ENCODE peak calls at places on chromosomes 5 and 9, in four cellular contexts. B is psoas muscle, E is left lung, O is mammary epithelial cell. C is an unnamed sample. For H3K9me3, the result is how much of the 10 kb centered on the place peaks cover.

GRCh38 chr5:93586948-93587918 is 4.2 kb downstream of the NR2F1 start:
- DNase-seq in B (peak), O (no peak), E (no peak), C (no peak)

GRCh38 chr5:139458580-139459407 is 3.7 kb downstream of the ECSCR start:
- DNase-seq in E (peak), O (peak), B (no peak), C (no peak)

GRCh38 chr5:110441035-110441434 is 285.4 kb downstream of the TMEM232 start:
- DNase-seq in O (peak), B (no peak), E (no peak), C (no peak)

GRCh38 chr9:135130266-135130976 is 43.0 kb downstream of the OLFM1 start:
- DNase-seq in O (peak), E (no peak), B (no peak), C (no peak)

GRCh38 chr5:72156921-72157320 is 49.6 kb downstream of the MAP1B start:
- DNase-seq in B (no peak), O (peak), E (no peak), C (no peak)

GRCh38 chr5:95283761-95284511 is 958 bp downstream of the MCTP1 start:
- DNase-seq in B (no peak), E (peak), O (peak), C (no peak)

GRCh38 chr5:18281947-18282557 is 647.8 kb downstream of the TAF11L14 start:
- DNase-seq in E (no peak), B (no peak), O (peak), C (no peak)

GRCh38 chr9:22045423-22045822 is 36.3 kb upstream of the CDKN2B start:
- DNase-seq in E (no peak), B (no peak), O (no peak), C (no peak)

GRCh38 chr9:135512241-135512603 is 9.0 kb upstream of the LCN1 start:
- DNase-seq in O (no peak), B (no peak), E (no peak), C (no peak)

GRCh38 chr9:110081395-110081794 is 126.6 kb downstream of the C9orf152 start:
- DNase-seq in B (no peak), E (no peak), O (no peak), C (no peak)

GRCh38 chr9:133514475-133515239 is 10.1 kb downstream of the MYMK start:
- DNase-seq in E (no peak), B (peak), O (no peak), C (peak)

GRCh38 chr9:111287127-111287526 is 42.9 kb downstream of the OR2K2 start:
- DNase-seq in O (peak), E (no peak), B (no peak), C (no peak)

GRCh38 chr5:74442466-74442865 is 198.1 kb downstream of the ENC1 start:
- DNase-seq in E (no peak), B (no peak), O (no peak), C (no peak)

GRCh38 chr5:32071351-32071944 is 102.7 kb downstream of the GOLPH3 start:
- DNase-seq in B (no peak), E (no peak), O (peak), C (no peak)

GRCh38 chr5:122130152-122130551 is 806 bp downstream of the ZNF474 start:
- DNase-seq in B (no peak), E (no peak), O (no peak), C (no peak)

GRCh38 chr5:84597904-84598303 is 213.2 kb upstream of the EDIL3 start:
- DNase-seq in E (no peak), B (no peak), O (no peak), C (no peak)

GRCh38 chr5:65822696-65823095 is 100.7 kb downstream of the NLN start:
- DNase-seq in E (no peak), O (no peak), B (no peak), C (no peak)

GRCh38 chr5:151081426-151082273 is 816 bp upstream of the TNIP1 start:
- DNase-seq in B (no peak), E (no peak), O (no peak), C (no peak)

GRCh38 chr9:32596096-32596865 is 23.3 kb upstream of the NDUFB6 start:
- DNase-seq in B (no peak), O (no peak), E (no peak), C (no peak)

GRCh38 chr9:32587901-32588300 is 14.9 kb upstream of the NDUFB6 start:
- DNase-seq in O (peak), E (no peak), B (no peak), C (no peak)

GRCh38 chr9:32590476-32590875 is 17.5 kb upstream of the NDUFB6 start:
- DNase-seq in B (no peak), E (no peak), O (no peak), C (no peak)

GRCh38 chr9:32589083-32589713 is 16.2 kb upstream of the NDUFB6 start:
- DNase-seq in O (peak), E (no peak), B (no peak), C (no peak)

DNA sequence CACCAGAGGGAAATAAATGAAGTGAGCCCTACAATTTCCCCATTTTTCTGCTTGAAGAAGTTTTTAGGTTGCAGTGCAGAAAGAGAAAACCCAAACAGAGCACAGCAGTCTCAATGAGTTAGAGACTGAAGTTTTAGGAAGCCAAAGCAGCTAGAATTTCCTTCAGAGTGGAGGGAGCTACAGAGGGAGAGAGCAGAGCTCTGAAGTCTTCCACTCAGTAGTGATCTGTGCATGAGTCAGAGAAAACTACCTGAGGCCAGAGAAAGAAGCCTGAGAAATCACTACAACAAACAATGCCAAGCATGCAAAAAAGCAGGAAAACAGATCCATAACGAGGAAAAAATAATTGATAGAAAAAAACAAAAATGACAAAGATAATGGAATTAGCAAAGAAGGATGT is 17.9 kb upstream of the NDUFB6 start:
- DNase-seq in O (peak), B (no peak), E (no peak), C (no peak)
- H3K27ac ChIP-seq in O (no peak), B (no peak), E (no peak), C (no peak)

DNA sequence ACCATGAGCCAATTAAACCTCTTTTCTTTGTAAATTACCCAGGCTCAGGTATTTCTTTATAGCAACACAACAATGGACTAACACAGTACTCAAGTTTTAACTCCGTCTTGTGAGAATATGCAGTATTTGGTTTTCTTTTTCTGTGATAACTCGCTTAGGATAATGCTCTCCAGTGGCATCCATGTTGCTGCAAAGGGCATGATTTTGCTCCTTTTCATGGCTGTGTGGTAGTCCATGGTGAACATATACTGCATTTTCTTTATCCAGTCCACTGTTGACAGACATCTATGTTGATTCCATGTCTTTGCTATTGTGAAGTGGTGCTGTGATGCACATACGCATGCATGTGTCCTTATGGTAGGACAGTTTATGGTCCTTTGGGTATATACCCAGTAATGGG is 10.9 kb downstream of the VPS13A start:
- DNase-seq in E (no peak), O (no peak), B (no peak), C (no peak)
- H3K9me3 ChIP-seq in E (under half), O (under half), B (under half), C (under half)

GRCh38 chr9:35905912-35906679 is at the start of gene HRCT1:
- DNase-seq in E (peak), O (peak), B (peak), C (peak)

GRCh38 chr9:35906923-35907699 is 1.1 kb downstream of the HRCT1 start:
- DNase-seq in E (peak), B (peak), O (peak), C (peak)

GRCh38 chr9:35903049-35903448 is 3.0 kb upstream of the HRCT1 start:
- DNase-seq in B (no peak), O (peak), E (no peak), C (peak)

GRCh38 chr9:35904966-35905781 is 828 bp upstream of the HRCT1 start:
- DNase-seq in B (no peak), O (peak), E (no peak), C (no peak)

GRCh38 chr9:35904338-35904737 is 1.7 kb upstream of the HRCT1 start:
- DNase-seq in E (no peak), O (no peak), B (no peak), C (no peak)
- H3K27ac ChIP-seq in E (no peak), O (no peak), B (peak), C (peak)

GRCh38 chr9:96741771-96742170 is 36.1 kb downstream of the ZNF510 start:
- DNase-seq in E (no peak), B (no peak), O (no peak), C (no peak)
- H3K9me3 ChIP-seq in E (half or more), B (half or more), O (under half), C (half or more)

GRCh38 chr5:143238620-143239019 is 164.9 kb downstream of the NR3C1 start:
- DNase-seq in B (no peak), O (no peak), E (no peak), C (no peak)
- H3K27ac ChIP-seq in B (no peak), O (no peak), E (no peak), C (no peak)

DNA sequence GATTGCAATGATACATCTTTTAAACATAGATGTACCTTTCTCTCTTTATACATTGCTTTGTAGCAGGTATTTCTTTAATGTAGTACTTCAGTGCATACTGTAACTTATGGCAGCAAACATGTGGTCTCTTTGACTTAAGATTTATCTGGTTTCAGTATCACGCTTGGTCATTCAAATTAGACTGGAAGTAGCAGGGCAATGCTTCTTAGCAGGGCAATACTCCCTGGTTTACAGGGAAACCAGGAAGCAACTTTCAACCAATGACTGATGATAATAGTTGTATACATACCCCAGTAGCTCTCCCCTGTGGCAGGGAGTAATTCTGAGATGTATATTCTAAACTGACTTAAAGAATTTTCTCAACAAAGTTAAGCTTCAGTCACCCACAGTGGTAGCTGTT is 761.1 kb upstream of the CDH10 start:
- DNase-seq in O (no peak), B (no peak), E (no peak), C (no peak)
- H3K9me3 ChIP-seq in O (under half), B (under half), E (under half), C (under half)

GRCh38 chr9:89999176-89999533 is 394.3 kb downstream of the GADD45G start:
- DNase-seq in B (no peak), O (peak), E (peak), C (no peak)
- H3K27ac ChIP-seq in B (peak), O (no peak), E (peak), C (peak)

GRCh38 chr5:179237770-179238627 is 107.3 kb downstream of the ADAMTS2 start:
- DNase-seq in O (no peak), E (no peak), B (peak), C (no peak)
- H3K9me3 ChIP-seq in O (half or more), E (under half), B (under half), C (under half)

GRCh38 chr5:76180817-76181805 is 97.9 kb downstream of the SV2C start:
- DNase-seq in B (no peak), E (no peak), O (peak), C (no peak)
- H3K27ac ChIP-seq in B (no peak), E (no peak), O (no peak), C (no peak)

DNA sequence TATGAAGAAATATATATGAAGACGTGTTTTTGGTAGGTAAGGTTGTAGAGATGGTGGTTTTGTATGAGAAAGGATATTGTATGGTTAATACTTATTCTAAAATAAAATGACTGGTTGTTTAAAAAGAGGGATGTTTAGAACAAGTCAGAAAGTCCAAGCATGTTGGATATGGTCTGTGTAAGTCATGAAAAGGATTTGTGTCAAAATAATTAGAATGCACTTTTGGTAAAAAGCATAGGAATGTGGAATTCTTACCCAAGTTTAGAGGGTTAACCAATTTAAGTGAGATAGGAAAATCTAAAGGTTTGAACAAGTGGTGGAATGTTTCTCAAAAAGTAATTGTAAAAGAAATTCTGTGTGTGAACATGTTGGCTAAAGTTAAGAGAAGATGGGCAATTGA is 1556.5 kb upstream of the C9orf72 start:
- DNase-seq in O (peak), E (no peak), B (no peak), C (no peak)
- H3K9me3 ChIP-seq in O (under half), E (half or more), B (under half), C (under half)

C was measured in heart right ventricle.